ENCODE peak calls at places on chromosomes 5 and 9, in eight cellular contexts. K is vagina, L is A549, U is heart left ventricle, C is transverse colon, V is IMR-90, B is upper lobe of left lung, X is NB4. N is an unnamed sample.

GRCh38 chr9:131402738-131403492 is 9.0 kb downstream of the PRRC2B start:
- DNase-seq in K (no peak), U (peak; percentile 87), B (peak; percentile 91), L (peak; percentile 64), C (peak; percentile 79), X (no peak), V (peak; percentile 89), N (peak; percentile 89)

GRCh38 chr5:113490317-113490716 is 2.1 kb upstream of the MCC start:
- DNase-seq in C (no peak), V (no peak), B (no peak), X (no peak), U (no peak), K (no peak), L (no peak), N (no peak)

GRCh38 chr5:113193311-113193978 is 216.8 kb downstream of the DCP2 start:
- DNase-seq in K (no peak), U (no peak), C (no peak), X (no peak), B (no peak), V (no peak), L (no peak), N (no peak)

GRCh38 chr9:69149321-69149807 is 24.7 kb upstream of the TJP2 start:
- DNase-seq in X (no peak), C (no peak), B (no peak), V (peak; percentile 87), K (no peak), L (no peak), U (peak; percentile 29), N (peak; percentile 4)

GRCh38 chr9:76927540-76928240 is 21.8 kb upstream of the PRUNE2 start:
- DNase-seq in B (no peak), U (no peak), V (peak; percentile 31), K (no peak), X (no peak), L (no peak), C (no peak), N (no peak)

GRCh38 chr5:62578540-62578939 is at the start of gene LRRC70:
- DNase-seq in V (peak; percentile 64), B (no peak), C (no peak), L (no peak), U (peak; percentile 11), X (peak; percentile 66), K (no peak), N (no peak)

GRCh38 chr9:79023134-79023577 is 548.6 kb upstream of the TLE4 start:
- DNase-seq in U (no peak), K (no peak), V (peak; percentile 96), C (no peak), X (no peak), B (no peak), L (peak; percentile 50), N (no peak)

GRCh38 chr5:178214160-178214803 is 9.9 kb downstream of the HNRNPAB start:
- DNase-seq in K (no peak), L (no peak), C (no peak), V (no peak), X (no peak), B (no peak), U (no peak), N (no peak)

GRCh38 chr5:181166812-181167733 is 19.7 kb downstream of the OR2V2 start:
- DNase-seq in L (no peak), C (no peak), V (no peak), U (no peak), K (no peak), X (no peak), B (no peak), N (no peak)

GRCh38 chr9:7935666-7936065 is 136.1 kb upstream of the DMAC1 start:
- DNase-seq in X (no peak), L (no peak), V (no peak), K (no peak), C (no peak), U (no peak), B (no peak), N (no peak)

GRCh38 chr5:1521671-1522600 is 1.8 kb downstream of the LPCAT1 start:
- DNase-seq in U (no peak), C (peak; percentile 7), B (peak; percentile 27), K (peak; percentile 93), V (peak; percentile 87), L (no peak), X (peak; percentile 78), N (peak; percentile 83)
- H3K4me3 ChIP-seq in U (peak overlapping the region; percentile 80), C (no peak overlapping the region), B (peak overlapping the region; percentile 98), K (peak overlapping the region; percentile 96), V (peak overlapping the region; percentile 99), L (peak overlapping the region; percentile 93), X (peak overlapping the region; percentile 62), N (no peak overlapping the region)

GRCh38 chr5:38556599-38557308 is at the start of gene LIFR:
- DNase-seq in K (no peak), X (peak; percentile 69), U (peak; percentile 87), B (peak; percentile 79), V (peak; percentile 74), C (peak; percentile 51), L (peak; percentile 58), N (peak; percentile 95)
- TF ChIP-seq POLR2A in K (peak; percentile 66), X (no peak), U (no peak), B (no peak), V (no peak), C (peak; percentile 56), L (peak; percentile 84), N (no peak)

DNA sequence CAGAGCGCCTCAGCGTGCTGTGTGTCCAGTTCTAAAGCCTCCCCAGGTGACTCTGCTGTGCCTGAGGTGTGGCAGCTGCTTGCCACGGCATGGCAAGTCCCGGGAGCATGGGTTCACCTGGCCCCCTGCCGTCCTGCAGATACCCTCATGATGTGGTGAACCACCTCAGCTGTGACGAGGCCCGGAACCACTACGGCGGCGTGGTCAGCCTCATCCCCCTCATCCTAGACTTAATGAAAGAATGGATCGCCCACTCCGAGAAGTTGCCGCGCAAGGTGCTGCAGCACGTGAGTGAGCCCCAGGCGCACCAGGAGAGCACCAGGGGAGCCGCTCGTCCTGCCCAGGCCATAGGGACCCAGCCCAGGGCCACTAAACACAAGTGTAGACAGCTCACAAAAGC is 9.5 kb downstream of the SPACA9 start:
- DNase-seq in U (no peak), K (no peak), V (no peak), C (no peak), L (no peak), X (no peak), B (no peak), N (no peak)
- H3K4me3 ChIP-seq in U (no peak overlapping the region), K (no peak overlapping the region), V (no peak overlapping the region), C (no peak overlapping the region), L (no peak overlapping the region), X (no peak overlapping the region), B (no peak overlapping the region), N (no peak overlapping the region)

GRCh38 chr9:129675656-129676055 is 10.2 kb downstream of the PRRX2 start:
- DNase-seq in K (no peak), V (no peak), L (no peak), B (no peak), C (no peak), X (no peak), U (no peak), N (no peak)
- TF ChIP-seq POLR2A in K (no peak), V (no peak), L (no peak), B (no peak), C (no peak), X (no peak), U (no peak), N (no peak)

GRCh38 chr9:136535070-136535469 is 10.8 kb downstream of the NOTCH1 start:
- DNase-seq in C (no peak), B (no peak), L (no peak), U (no peak), V (no peak), X (peak; percentile 51), K (no peak), N (no peak)
- H3K4me3 ChIP-seq in C (no peak overlapping the region), B (no peak overlapping the region), L (no peak overlapping the region), U (no peak overlapping the region), V (no peak overlapping the region), X (no peak overlapping the region), K (no peak overlapping the region), N (no peak overlapping the region)

GRCh38 chr9:35533398-35533797 is 43.5 kb downstream of the RUSC2 start:
- DNase-seq in L (no peak), X (no peak), U (no peak), C (no peak), V (peak; percentile 39), B (no peak), K (no peak), N (no peak)

GRCh38 chr9:35540315-35540714 is 50.4 kb downstream of the RUSC2 start:
- DNase-seq in V (no peak), L (no peak), X (no peak), K (no peak), B (no peak), C (no peak), U (no peak), N (no peak)

GRCh38 chr9:35537898-35538297 is 48.0 kb downstream of the RUSC2 start:
- DNase-seq in L (no peak), C (no peak), K (no peak), V (no peak), B (no peak), X (no peak), U (peak; percentile 72), N (peak; percentile 85)

GRCh38 chr9:35538361-35539234 is 48.7 kb downstream of the RUSC2 start:
- DNase-seq in X (peak; percentile 50), V (peak; percentile 82), L (no peak), C (peak; percentile 54), U (peak; percentile 77), K (no peak), B (peak; percentile 64), N (no peak)
- TF ChIP-seq POLR2A in X (no peak), V (no peak), L (no peak), C (peak; percentile 42), U (no peak), K (peak; percentile 25), B (no peak), N (no peak)

GRCh38 chr5:32170303-32171170 is 3.6 kb downstream of the GOLPH3 start:
- DNase-seq in C (no peak), B (no peak), V (peak; percentile 93), X (no peak), L (no peak), K (no peak), U (no peak), N (no peak)

GRCh38 chr5:32172908-32173393 is 1.2 kb downstream of the GOLPH3 start:
- DNase-seq in V (no peak), U (no peak), K (no peak), B (no peak), C (no peak), X (peak; percentile 35), L (peak; percentile 10), N (no peak)

GRCh38 chr5:32165597-32165996 is 8.5 kb downstream of the GOLPH3 start:
- DNase-seq in L (no peak), V (no peak), C (no peak), B (no peak), X (no peak), U (no peak), K (no peak), N (no peak)

GRCh38 chr5:32163785-32164184 is 10.3 kb downstream of the GOLPH3 start:
- DNase-seq in U (no peak), X (no peak), C (no peak), K (no peak), B (no peak), L (no peak), V (no peak), N (no peak)

DNA sequence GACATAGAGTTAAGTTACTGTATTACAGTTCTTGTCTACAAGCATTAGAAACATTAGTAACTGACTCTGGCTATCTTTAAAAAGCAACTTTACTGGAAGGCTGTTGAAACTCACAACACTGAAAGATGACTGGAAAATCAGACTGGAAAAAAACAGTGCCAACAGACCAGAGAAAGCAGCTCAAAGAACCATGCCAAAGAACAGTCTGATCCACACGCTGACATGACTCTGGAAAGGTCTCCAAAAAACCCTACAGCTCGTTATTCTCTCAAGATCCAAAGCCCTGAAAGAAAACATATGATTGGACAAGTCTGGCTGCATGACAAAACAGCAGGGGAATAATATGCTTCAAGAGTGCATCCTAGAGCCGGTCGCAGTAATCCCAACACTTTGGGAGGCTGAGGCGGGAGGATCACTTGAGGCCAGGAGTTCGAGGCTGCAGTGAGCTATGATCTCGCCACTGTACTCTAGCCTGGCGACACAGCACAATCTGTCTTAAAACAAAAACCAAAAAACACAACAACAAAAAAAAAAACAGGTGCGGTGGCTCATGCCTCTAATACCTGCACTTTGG is 5.6 kb downstream of the GOLPH3 start:
- DNase-seq in B (no peak), L (no peak), U (no peak), C (no peak), X (no peak), K (no peak), V (no peak), N (no peak)
- H3K4me3 ChIP-seq in B (no peak overlapping the region), L (no peak overlapping the region), U (no peak overlapping the region), C (no peak overlapping the region), X (no peak overlapping the region), K (no peak overlapping the region), V (no peak overlapping the region), N (no peak overlapping the region)

N was measured in lower leg skin.